ENCODE peak calls at places on chromosomes 13 and 19, in eight cellular contexts. H, O, X, A, V, R, L and W are unnamed samples.

GRCh38 chr19:53531457-53531856 is 6.5 kb upstream of the ZNF331 start:
- DNase-seq in V (no peak), L (no peak), X (no peak), H (no peak), O (no peak), R (no peak), A (no peak), W (no peak)

GRCh38 chr13:100388923-100389322 is 199.7 kb downstream of the GGACT start:
- DNase-seq in A (no peak), L (no peak), H (no peak), V (no peak), R (no peak), X (no peak), O (no peak), W (no peak)

GRCh38 chr19:17303167-17303939 is at the start of gene ABHD8:
- DNase-seq in O (peak; percentile 95), L (peak; percentile 96), V (peak; percentile 57), H (peak; percentile 93), R (peak; percentile 99), A (peak; percentile 96), X (peak; percentile 98), W (peak; percentile 98)

GRCh38 chr13:97460004-97460756 is 26.2 kb downstream of the RAP2A start:
- DNase-seq in O (no peak), V (no peak), H (no peak), L (no peak), R (no peak), X (no peak), A (no peak), W (no peak)

GRCh38 chr19:54231077-54231931 is 8.5 kb upstream of the LILRB3 start:
- DNase-seq in A (peak; percentile 89), H (peak; percentile 60), R (peak; percentile 97), L (peak; percentile 93), O (peak; percentile 69), X (peak; percentile 91), V (no peak), W (peak; percentile 94)

GRCh38 chr19:38815059-38816001 is 2.6 kb upstream of the LGALS4 start:
- DNase-seq in L (no peak), X (peak; percentile 73), H (no peak), R (peak; percentile 44), V (no peak), O (no peak), A (no peak), W (no peak)

GRCh38 chr19:55536366-55536765 is 567 bp downstream of the SBK2 start:
- DNase-seq in X (no peak), L (no peak), R (no peak), A (no peak), V (no peak), O (no peak), H (no peak), W (no peak)

GRCh38 chr19:46019270-46019669 is 3.6 kb downstream of the PGLYRP1 start:
- DNase-seq in V (no peak), A (no peak), L (no peak), O (no peak), H (no peak), R (no peak), X (no peak), W (no peak)

GRCh38 chr19:2528543-2529173 is 52.7 kb downstream of the GADD45B start:
- DNase-seq in A (peak; percentile 62), V (no peak), L (no peak), X (peak; percentile 44), H (no peak), O (no peak), R (no peak), W (no peak)

GRCh38 chr13:80334582-80335260 is 6.2 kb downstream of the SPRY2 start:
- DNase-seq in L (no peak), O (peak; percentile 52), H (no peak), R (no peak), A (peak; percentile 34), X (no peak), V (no peak), W (no peak)
- TF ChIP-seq CTCF in L (peak; percentile 24), O (no peak), H (no peak), R (peak; percentile 35), A (no peak), X (no peak), V (no peak), W (peak; percentile 50)

GRCh38 chr13:51583875-51584730 is at the start of gene WDFY2:
- DNase-seq in R (peak; percentile 100), A (peak; percentile 100), O (peak; percentile 100), L (peak; percentile 99), V (peak; percentile 98), X (peak; percentile 100), H (peak; percentile 100), W (peak; percentile 100)
- TF ChIP-seq CTCF in R (no peak), A (no peak), O (no peak), L (no peak), V (peak; percentile 51), X (no peak), H (no peak), W (no peak)

GRCh38 chr19:49888478-49888901 is 8.2 kb downstream of the IL4I1 start:
- DNase-seq in H (no peak), R (no peak), X (no peak), V (no peak), A (no peak), L (no peak), O (no peak), W (peak; percentile 64)

GRCh38 chr19:49890349-49891311 is 6.1 kb downstream of the IL4I1 start:
- DNase-seq in L (no peak), A (no peak), X (peak; percentile 67), V (no peak), H (no peak), R (peak; percentile 80), O (no peak), W (no peak)

GRCh38 chr19:49891393-49891792 is 5.3 kb downstream of the IL4I1 start:
- DNase-seq in V (no peak), X (no peak), H (no peak), L (no peak), O (no peak), A (no peak), R (no peak), W (no peak)

GRCh38 chr19:49889038-49889686 is 7.5 kb downstream of the IL4I1 start:
- DNase-seq in A (no peak), O (no peak), R (no peak), L (no peak), X (no peak), H (no peak), V (no peak), W (peak; percentile 87)

DNA sequence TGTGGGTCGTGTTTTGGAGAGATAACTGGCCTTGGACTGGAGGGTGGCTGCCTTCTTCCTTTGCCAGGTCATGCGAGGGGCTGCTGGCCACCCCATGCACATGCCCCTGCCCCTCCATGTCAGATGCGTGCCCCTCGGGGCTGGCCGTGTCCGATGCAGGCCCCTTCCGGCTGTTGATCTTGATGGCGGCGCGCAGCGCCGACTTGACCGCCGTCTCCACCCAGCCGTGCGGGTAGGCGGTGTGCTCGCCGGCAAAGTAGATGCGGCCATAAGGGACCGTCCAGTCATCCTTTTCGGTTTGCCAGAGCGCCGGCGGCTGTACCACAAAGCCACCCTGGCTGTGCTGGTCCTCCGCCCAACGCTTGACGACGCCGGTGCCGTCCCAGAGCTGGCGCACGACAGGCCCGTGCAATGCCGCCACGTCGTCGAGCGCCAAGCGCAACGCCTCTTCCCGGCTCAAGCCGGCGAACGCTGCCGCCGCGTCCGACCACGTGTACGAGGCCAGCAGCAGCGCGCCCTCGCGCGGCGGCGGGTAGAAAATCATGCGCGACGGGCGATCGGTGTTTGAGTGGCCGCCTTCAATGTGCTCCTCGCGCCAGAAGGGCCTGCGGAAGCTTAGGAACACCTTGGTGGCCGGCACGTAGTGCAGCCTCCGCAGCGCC is 6.9 kb downstream of the IL4I1 start:
- DNase-seq in L (peak; percentile 49), V (no peak), O (peak; percentile 65), A (no peak), R (peak; percentile 94), H (peak; percentile 73), X (peak; percentile 71), W (peak; percentile 93)
- TF ChIP-seq CTCF in L (peak; percentile 72), V (peak; percentile 82), O (peak; percentile 70), A (no peak), R (peak; percentile 61), H (peak; percentile 56), X (peak; percentile 82), W (peak; percentile 84)

GRCh38 chr19:15239337-15239949 is 7.2 kb upstream of the EPHX3 start:
- DNase-seq in O (no peak), L (no peak), V (no peak), H (no peak), A (no peak), R (no peak), X (no peak), W (no peak)

GRCh38 chr19:15236886-15237285 is 4.6 kb upstream of the EPHX3 start:
- DNase-seq in V (no peak), L (no peak), R (no peak), X (no peak), H (no peak), A (no peak), O (no peak), W (no peak)

GRCh38 chr19:15237759-15238638 is 5.8 kb upstream of the EPHX3 start:
- DNase-seq in L (no peak), X (no peak), V (no peak), H (no peak), O (no peak), R (no peak), A (no peak), W (no peak)

GRCh38 chr19:15240539-15240938 is 8.3 kb upstream of the EPHX3 start:
- DNase-seq in A (no peak), H (no peak), O (no peak), L (no peak), X (no peak), R (no peak), V (no peak), W (no peak)

GRCh38 chr19:15238639-15239155 is 6.4 kb upstream of the EPHX3 start:
- DNase-seq in V (no peak), L (no peak), R (peak; percentile 57), X (no peak), H (no peak), A (no peak), O (no peak), W (no peak)
- TF ChIP-seq CTCF in V (no peak), L (no peak), R (no peak), X (no peak), H (no peak), A (no peak), O (no peak), W (peak; percentile 13)

GRCh38 chr19:48363810-48364563 is at the start of the genes SYNGR4 and TMEM143:
- DNase-seq in R (peak; percentile 100), L (peak; percentile 95), V (peak; percentile 96), A (peak; percentile 100), H (peak; percentile 99), X (peak; percentile 98), O (peak; percentile 100), W (peak; percentile 99)
- TF ChIP-seq CTCF in R (no peak), L (no peak), V (no peak), A (no peak), H (no peak), X (no peak), O (no peak), W (no peak)